ENCODE peak calls at places on chromosomes 7 and 10, in nine cellular contexts. P is left cardiac atrium; C is foreskin fibroblast; N is GDM1; M is CD8-positive, alpha-beta T cell; L is NCI-H774; H is stimulated activated CD4-positive, alpha-beta T cell treated with anti-CD3 and anti-CD28 coated beads, Interleukin-12 subunit alpha, Interleukin-12 subunit beta, amount 100 ng/mL, for 4 hours; K is lower lobe of right lung; B is epithelial cell of esophagus. W is an unnamed sample.

GRCh38 chr10:111137012-111137411 is 60.2 kb downstream of the ADRA2A start:
- DNase-seq in P (no peak), C (no peak), N (no peak), M (no peak), L (no peak), H (no peak), K (no peak), B (no peak), W (no peak)

GRCh38 chr10:53453196-53453595 is 680.6 kb upstream of the MBL2 start:
- DNase-seq in P (no peak), C (no peak), N (no peak), M (no peak), L (no peak), H (no peak), K (no peak), B (peak; percentile 14), W (peak; percentile 3)

GRCh38 chr7:21886396-21886795 is 59.3 kb downstream of the CDCA7L start:
- DNase-seq in P (no peak), C (no peak), N (no peak), M (no peak), L (no peak), H (no peak), K (no peak), B (no peak), W (no peak)

GRCh38 chr7:122166708-122167107 is 22.7 kb upstream of the AASS start:
- DNase-seq in P (no peak), C (peak; percentile 2), N (no peak), M (no peak), L (no peak), H (no peak), K (no peak), B (peak; percentile 22), W (no peak)

GRCh38 chr10:130905386-130905785 is 406.1 kb downstream of the TCERG1L start:
- DNase-seq in P (no peak), C (no peak), N (no peak), M (no peak), L (peak; percentile 1), H (no peak), K (no peak), B (no peak), W (no peak)

GRCh38 chr10:110784198-110784597 is 87.5 kb upstream of the PDCD4 start:
- DNase-seq in P (no peak), C (no peak), N (no peak), M (no peak), L (no peak), H (no peak), K (no peak), B (no peak), W (no peak)

GRCh38 chr7:88377421-88377820 is 70.7 kb upstream of the STEAP4 start:
- DNase-seq in P (no peak), C (peak; percentile 8), N (no peak), M (no peak), L (peak; percentile 27), H (no peak), K (no peak), B (peak; percentile 75), W (no peak)

GRCh38 chr7:105354383-105354782 is 34.3 kb downstream of the SRPK2 start:
- DNase-seq in P (no peak), C (peak; percentile 27), N (no peak), M (no peak), L (no peak), H (no peak), K (no peak), B (peak; percentile 19), W (no peak)

GRCh38 chr7:136183981-136184380 is 206.8 kb upstream of the MTPN start:
- DNase-seq in P (no peak), C (no peak), N (no peak), M (no peak), L (no peak), H (no peak), K (no peak), B (no peak), W (no peak)

GRCh38 chr7:141042222-141043193 is 27.8 kb upstream of the MRPS33 start:
- DNase-seq in P (no peak), C (no peak), N (no peak), M (no peak), L (no peak), H (no peak), K (no peak), B (peak; percentile 48), W (no peak)

GRCh38 chr7:140334341-140335057 is 63.8 kb downstream of the SLC37A3 start:
- DNase-seq in P (no peak), C (no peak), N (no peak), M (no peak), L (no peak), H (no peak), K (no peak), B (no peak), W (no peak)

GRCh38 chr10:88843171-88843570 is 8.5 kb downstream of the ANKRD22 start:
- DNase-seq in P (no peak), C (no peak), N (no peak), M (no peak), L (no peak), H (no peak), K (no peak), B (no peak), W (no peak)

GRCh38 chr10:79444243-79445119 is 943 bp downstream of the ZCCHC24 start:
- DNase-seq in P (peak; percentile 82), C (peak; percentile 84), N (peak; percentile 26), M (peak; percentile 41), L (no peak), H (peak; percentile 35), K (peak; percentile 77), B (peak; percentile 38), W (peak; percentile 62)

GRCh38 chr10:125035136-125035535 is 93.2 kb downstream of the ZRANB1 start:
- DNase-seq in P (no peak), C (peak; percentile 95), N (no peak), M (no peak), L (no peak), H (no peak), K (no peak), B (peak; percentile 89), W (no peak)